ENCODE peak calls at places on chromosome 1, in ten cellular contexts. L is naive thymus-derived CD8-positive, alpha-beta T cell; O is activated naive CD4-positive, alpha-beta T cell; Z is iris pigment epithelial cell; I is AG09319; A is immature natural killer cell; X is lung; E is breast epithelium; U is GM06990; C is GM23338. J is an unnamed sample.

GRCh38 chr1:45325816-45326506 is 734 bp upstream of the HPDL start:
- DNase-seq in I (no peak), O (no peak), Z (no peak), X (no peak), L (no peak), C (no peak), U (no peak), A (no peak), E (no peak), J (no peak)

GRCh38 chr1:20229191-20229590 is 42.9 kb upstream of the PLA2G2C start:
- DNase-seq in Z (no peak), E (no peak), U (no peak), A (no peak), O (no peak), C (no peak), I (no peak), X (no peak), L (no peak), J (no peak)

GRCh38 chr1:85109475-85109874 is 61.2 kb upstream of the MCOLN3 start:
- DNase-seq in C (peak), E (peak), A (no peak), O (no peak), L (peak), I (peak), U (no peak), Z (peak), X (peak), J (no peak)

GRCh38 chr1:179550753-179551682 is 24.7 kb downstream of the NPHS2 start:
- DNase-seq in A (no peak), E (no peak), X (no peak), O (no peak), L (no peak), C (no peak), I (no peak), Z (peak), U (peak), J (no peak)

GRCh38 chr1:150621497-150622113 is 7.8 kb downstream of the ENSA start:
- DNase-seq in L (peak), X (peak), C (peak), Z (peak), I (peak), A (peak), U (peak), E (no peak), O (no peak), J (no peak)

GRCh38 chr1:246153796-246154212 is 353.3 kb downstream of the SMYD3 start:
- DNase-seq in L (no peak), C (no peak), A (no peak), X (no peak), E (no peak), I (no peak), O (no peak), U (no peak), Z (peak), J (no peak)

GRCh38 chr1:33099290-33100118 is 18.6 kb downstream of the AZIN2 start:
- DNase-seq in O (no peak), A (peak), L (peak), U (peak), E (peak), X (peak), I (peak), C (peak), Z (peak), J (peak)

GRCh38 chr1:226551299-226551698 is 2.7 kb downstream of the STUM start:
- DNase-seq in I (no peak), E (no peak), L (no peak), C (no peak), O (no peak), U (no peak), X (no peak), A (no peak), Z (no peak), J (no peak)

GRCh38 chr1:211327341-211327921 is 798 bp downstream of the TRAF5 start:
- DNase-seq in C (peak), A (peak), E (no peak), Z (peak), O (no peak), U (peak), X (no peak), L (peak), I (no peak), J (no peak)